ENCODE peak calls at places on chromosomes 1 and 21, in eight cellular contexts. C is GM23338; W is activated CD4-positive, alpha-beta T cell treated with anti-CD3 and anti-CD28 coated beads for 24 hours; M is stimulated activated CD8-positive, alpha-beta memory T cell treated with anti-CD3 and anti-CD28 coated beads, Interleukin-15, amount 100 ng/mL, for 24 hours; F is T-cell; R is kidney tubule cell; A is DMS79 treated with DMSO at 0.1 percent for 48 hours; G is T-helper 17 cell. Q is an unnamed sample.
A peak's percentile ranks its signal among the peaks of the same experiment; 100 is the strongest.

GRCh38 chr1:225866061-225866844 is 15.9 kb downstream of the TMEM63A start:
- DNase-seq in F (peak; percentile 55), G (peak; percentile 64), C (no peak), M (no peak), A (no peak), R (no peak), W (peak; percentile 57), Q (no peak)

GRCh38 chr1:234478152-234478480 is 863 bp downstream of the TARBP1 start:
- DNase-seq in W (peak; percentile 43), A (peak; percentile 43), M (peak; percentile 40), G (peak; percentile 46), F (peak; percentile 78), C (peak; percentile 76), R (peak; percentile 76), Q (no peak)

GRCh38 chr1:89271616-89272015 is 1.0 kb downstream of the GBP5 start:
- DNase-seq in A (no peak), C (no peak), W (no peak), F (no peak), R (peak; percentile 57), G (no peak), M (no peak), Q (no peak)

GRCh38 chr1:23402286-23403037 is 22.1 kb downstream of the TCEA3 start:
- DNase-seq in M (no peak), C (no peak), W (no peak), G (no peak), R (no peak), F (no peak), A (no peak), Q (no peak)

GRCh38 chr1:221809101-221810029 is 67.5 kb upstream of the DUSP10 start:
- DNase-seq in A (no peak), F (no peak), R (peak; percentile 80), G (no peak), W (no peak), C (no peak), M (no peak), Q (no peak)

GRCh38 chr1:156102634-156103511 is 11.6 kb upstream of the LMNA start:
- DNase-seq in G (no peak), C (no peak), W (no peak), F (no peak), R (no peak), M (no peak), A (no peak), Q (no peak)

GRCh38 chr1:235642021-235642942 is 7.3 kb downstream of the GNG4 start:
- DNase-seq in R (no peak), W (peak; percentile 35), A (peak; percentile 82), G (peak; percentile 55), C (peak; percentile 59), M (no peak), F (peak; percentile 52), Q (no peak)

GRCh38 chr1:229093258-229093540 is 177.7 kb upstream of the RAB4A start:
- DNase-seq in R (no peak), W (no peak), A (no peak), C (peak; percentile 62), M (no peak), G (no peak), F (no peak), Q (no peak)

GRCh38 chr1:51973587-51974474 is 16.7 kb downstream of the RAB3B start:
- DNase-seq in F (no peak), M (no peak), C (no peak), W (no peak), A (peak; percentile 93), G (no peak), R (peak; percentile 49), Q (no peak)

GRCh38 chr1:209190591-209191241 is 392.8 kb upstream of the CAMK1G start:
- DNase-seq in M (no peak), G (no peak), C (peak; percentile 93), F (no peak), W (no peak), R (peak; percentile 63), A (no peak), Q (no peak)

GRCh38 chr1:91501527-91501859 is 842 bp downstream of the CDC7 start:
- DNase-seq in A (peak; percentile 91), R (no peak), C (peak; percentile 70), W (no peak), F (no peak), G (no peak), M (no peak), Q (no peak)

GRCh38 chr1:109634771-109635750 is 15.4 kb downstream of the AMPD2 start:
- DNase-seq in M (no peak), A (no peak), W (no peak), F (no peak), G (no peak), R (no peak), C (no peak), Q (no peak)

GRCh38 chr1:153597206-153597605 is 15.7 kb downstream of the S100A16 start:
- DNase-seq in G (no peak), W (no peak), A (no peak), R (peak; percentile 85), F (no peak), C (no peak), M (no peak), Q (no peak)

GRCh38 chr1:64965239-64966157 is 851 bp downstream of the JAK1 start:
- DNase-seq in C (peak; percentile 74), A (no peak), F (peak; percentile 85), W (peak; percentile 51), M (peak; percentile 31), G (peak; percentile 72), R (peak; percentile 49), Q (peak; percentile 32)

GRCh38 chr1:47685763-47686066 is 247.9 kb downstream of the FOXD2 start:
- DNase-seq in G (no peak), M (no peak), A (no peak), C (no peak), W (no peak), F (no peak), R (no peak), Q (no peak)

GRCh38 chr1:25697426-25698220 is 81.0 kb downstream of the MAN1C1 start:
- DNase-seq in A (no peak), G (no peak), M (no peak), C (peak; percentile 48), R (no peak), W (no peak), F (peak; percentile 21), Q (no peak)

GRCh38 chr21:45294509-45295291 is 7.0 kb upstream of the POFUT2 start:
- DNase-seq in R (peak; percentile 87), F (no peak), C (peak; percentile 61), M (no peak), W (no peak), A (peak; percentile 82), G (no peak), Q (no peak)

GRCh38 chr21:45507888-45508508 is 34.2 kb downstream of the SLC19A1 start:
- DNase-seq in A (no peak), G (no peak), M (no peak), W (no peak), C (no peak), R (no peak), F (no peak), Q (no peak)

GRCh38 chr1:246364415-246364941 is 142.6 kb downstream of the SMYD3 start:
- DNase-seq in R (no peak), C (no peak), F (no peak), A (peak; percentile 25), M (no peak), W (no peak), G (no peak), Q (no peak)

GRCh38 chr1:178379807-178380206 is 117.0 kb downstream of the CLEC20A start:
- DNase-seq in F (no peak), W (no peak), C (peak; percentile 74), R (no peak), G (no peak), A (no peak), M (no peak), Q (no peak)

GRCh38 chr1:182257369-182258063 is 134.1 kb downstream of the GLUL start:
- DNase-seq in F (no peak), C (no peak), G (no peak), M (no peak), R (no peak), A (no peak), W (no peak), Q (no peak)

GRCh38 chr1:47894718-47895393 is 102.3 kb downstream of the TRABD2B start:
- DNase-seq in F (no peak), M (no peak), W (no peak), C (peak; percentile 55), R (peak; percentile 84), A (no peak), G (no peak), Q (no peak)

GRCh38 chr1:56803561-56804156 is 15.5 kb downstream of the FYB2 start:
- DNase-seq in M (no peak), G (no peak), C (peak; percentile 85), W (no peak), F (no peak), A (no peak), R (peak; percentile 71), Q (no peak)

GRCh38 chr1:18573170-18573569 is 57.5 kb upstream of the PAX7 start:
- DNase-seq in G (no peak), F (no peak), M (no peak), R (no peak), C (no peak), W (no peak), A (no peak), Q (no peak)

Q was measured in activated naive CD4-positive, alpha-beta T cell.